ENCODE peak calls at places on chromosomes 12 and 14, in nine cellular contexts. N is SK-N-SH, J is GM23248, E is OCI-LY7, X is neural progenitor cell, P is MM.1S, A is PC-3, W is HCT116, O is hepatocyte. F is an unnamed sample.

GRCh38 chr14:104926619-104927431 is 2.1 kb downstream of the PLD4 start:
- DNase-seq in J (no peak), N (no peak), X (no peak), W (no peak), E (peak; percentile 91), A (no peak), P (peak; percentile 76), O (no peak), F (peak; percentile 20)

GRCh38 chr12:59742831-59743230 is 147.0 kb downstream of the SLC16A7 start:
- DNase-seq in O (no peak), W (no peak), X (no peak), N (no peak), E (no peak), P (no peak), J (peak; percentile 73), A (no peak), F (no peak)

GRCh38 chr12:98438826-98439225 is 76.6 kb upstream of the TMPO start:
- DNase-seq in A (no peak), X (no peak), W (no peak), E (no peak), J (peak; percentile 6), O (no peak), P (no peak), N (no peak), F (no peak)

GRCh38 chr12:3962661-3963483 is 89.7 kb upstream of the PARP11 start:
- DNase-seq in W (no peak), E (no peak), O (peak; percentile 64), J (no peak), X (no peak), A (no peak), N (no peak), P (no peak), F (no peak)

GRCh38 chr14:60317609-60318008 is 68.6 kb downstream of the PPM1A start:
- DNase-seq in J (no peak), N (no peak), E (no peak), X (peak; percentile 35), W (no peak), O (no peak), A (no peak), P (no peak), F (peak; percentile 91)

GRCh38 chr14:63432228-63432627 is 110.9 kb downstream of the PPP2R5E start:
- DNase-seq in O (no peak), N (no peak), W (no peak), J (no peak), X (no peak), A (no peak), P (no peak), E (no peak), F (no peak)

GRCh38 chr14:104094056-104094708 is 8.7 kb downstream of the ASPG start:
- DNase-seq in X (no peak), N (no peak), A (no peak), P (no peak), J (no peak), E (no peak), O (no peak), W (no peak), F (peak; percentile 36)

GRCh38 chr12:53173085-53173715 is 7.3 kb upstream of the ZNF740 start:
- DNase-seq in A (peak; percentile 68), X (no peak), E (no peak), P (no peak), O (no peak), W (no peak), J (peak; percentile 81), N (no peak), F (no peak)

GRCh38 chr14:71478542-71478941 is 453.7 kb upstream of the RGS6 start:
- DNase-seq in J (no peak), W (no peak), P (no peak), X (no peak), O (no peak), E (peak; percentile 7), N (no peak), A (no peak), F (no peak)

GRCh38 chr12:117262749-117263148 is 72.5 kb upstream of the FBXO21 start:
- DNase-seq in W (no peak), X (no peak), J (no peak), N (no peak), P (no peak), O (no peak), E (no peak), A (no peak), F (no peak)
- TF ChIP-seq EZH2phosphoT487 in W (no peak), X (no peak), J (no peak), N (no peak), P (no peak), O (no peak), E (no peak), A (no peak), F (no peak)

DNA sequence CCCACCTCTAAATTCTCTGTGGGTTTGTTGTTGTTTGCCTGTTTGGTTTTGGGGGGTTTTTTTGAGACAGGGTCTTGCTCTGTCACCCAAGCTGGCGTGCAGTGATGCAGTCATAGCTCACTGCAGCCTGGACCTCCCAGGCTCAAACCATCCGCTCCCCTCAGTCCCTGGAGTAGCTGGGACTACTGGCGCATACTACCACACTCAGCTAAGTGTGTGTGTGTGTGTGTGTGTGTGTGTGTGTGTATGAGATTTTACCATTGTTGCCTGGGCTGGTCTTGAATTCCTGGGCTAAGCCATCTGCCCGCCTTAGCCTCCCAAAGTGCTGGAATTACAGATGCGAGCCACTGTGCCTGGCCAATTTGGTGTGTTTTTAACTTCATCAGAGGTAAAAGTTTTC is 236.1 kb downstream of the SLC41A2 start:
- DNase-seq in O (no peak), J (no peak), N (no peak), P (no peak), A (no peak), W (no peak), E (no peak), X (peak; percentile 55), F (no peak)
- TF ChIP-seq EZH2phosphoT487 in O (no peak), J (no peak), N (no peak), P (no peak), A (no peak), W (no peak), E (no peak), X (no peak), F (no peak)

DNA sequence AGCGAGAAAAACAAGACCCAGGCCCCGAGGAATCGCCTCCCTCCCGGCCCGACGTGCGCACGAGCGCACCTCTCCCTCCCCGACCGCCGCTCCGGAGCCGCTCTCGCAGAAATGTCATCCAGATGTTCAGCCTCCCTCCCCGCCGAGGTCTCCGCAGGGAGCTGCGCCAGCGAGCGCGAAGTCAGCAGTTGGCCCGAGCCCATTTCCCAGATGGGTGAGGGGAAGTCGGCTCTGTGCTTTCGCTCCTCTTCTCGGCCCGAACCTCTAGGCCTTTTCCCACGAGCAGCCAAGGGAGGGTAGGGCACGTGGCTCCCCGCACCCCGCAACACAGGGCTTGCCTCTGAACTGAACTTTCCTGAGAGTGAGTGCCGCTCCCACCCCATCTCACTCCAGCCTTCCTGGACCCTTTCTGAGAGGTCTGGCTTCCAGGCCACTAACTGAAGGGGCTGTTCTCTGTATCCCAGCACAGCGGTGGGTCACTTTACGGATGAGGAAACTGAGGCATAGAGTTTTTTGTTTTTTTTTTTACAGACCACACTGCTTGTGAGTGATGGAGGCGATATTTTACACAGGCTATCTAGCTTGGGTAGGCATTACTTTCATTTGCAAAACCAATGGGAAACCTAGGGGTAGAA is 1.0 kb upstream of the TGFB3 start:
- DNase-seq in X (no peak), E (no peak), N (no peak), O (no peak), A (no peak), P (peak; percentile 33), W (no peak), J (peak; percentile 87), F (no peak)
- TF ChIP-seq EZH2phosphoT487 in X (no peak), E (no peak), N (no peak), O (no peak), A (no peak), P (no peak), W (no peak), J (no peak), F (no peak)

DNA sequence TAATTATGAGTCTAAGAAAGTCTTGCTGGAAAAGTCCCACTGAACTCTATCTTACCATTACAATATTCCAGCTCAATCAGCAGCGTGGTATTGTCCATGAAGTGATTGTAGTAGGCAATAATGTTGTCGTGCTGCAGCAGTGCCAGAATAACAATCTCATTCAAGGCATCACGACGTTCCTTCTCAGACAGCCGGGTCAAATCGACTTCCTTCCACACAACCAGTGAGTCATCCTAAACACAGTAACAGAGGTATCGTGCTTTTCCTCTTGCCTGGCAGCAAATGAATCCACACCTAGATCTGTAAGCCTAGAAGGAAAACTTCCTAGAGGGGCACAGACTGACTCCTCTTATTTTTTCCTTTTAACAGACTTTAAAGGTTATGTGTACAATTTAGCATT is 2.9 kb downstream of the NEK9 start:
- DNase-seq in N (peak; percentile 12), W (peak; percentile 46), J (peak; percentile 90), O (peak; percentile 12), A (peak; percentile 82), P (no peak), E (no peak), X (no peak), F (no peak)
- TF ChIP-seq EZH2phosphoT487 in N (no peak), W (no peak), J (no peak), O (no peak), A (no peak), P (no peak), E (no peak), X (no peak), F (no peak)

GRCh38 chr14:32336702-32337101 is 7.6 kb downstream of the AKAP6 start:
- DNase-seq in P (no peak), X (no peak), J (no peak), W (no peak), N (no peak), E (no peak), A (no peak), O (no peak), F (no peak)
- TF ChIP-seq EZH2phosphoT487 in P (no peak), X (no peak), J (no peak), W (no peak), N (no peak), E (no peak), A (no peak), O (no peak), F (no peak)

GRCh38 chr14:56491299-56492285 is 88.0 kb upstream of the TMEM260 start:
- DNase-seq in O (peak; percentile 81), P (peak; percentile 59), N (peak; percentile 39), X (peak; percentile 91), J (peak; percentile 61), W (peak; percentile 79), A (peak; percentile 87), E (peak; percentile 62), F (peak; percentile 97)
- TF ChIP-seq EZH2phosphoT487 in O (no peak), P (no peak), N (no peak), X (no peak), J (no peak), W (no peak), A (no peak), E (no peak), F (no peak)

DNA sequence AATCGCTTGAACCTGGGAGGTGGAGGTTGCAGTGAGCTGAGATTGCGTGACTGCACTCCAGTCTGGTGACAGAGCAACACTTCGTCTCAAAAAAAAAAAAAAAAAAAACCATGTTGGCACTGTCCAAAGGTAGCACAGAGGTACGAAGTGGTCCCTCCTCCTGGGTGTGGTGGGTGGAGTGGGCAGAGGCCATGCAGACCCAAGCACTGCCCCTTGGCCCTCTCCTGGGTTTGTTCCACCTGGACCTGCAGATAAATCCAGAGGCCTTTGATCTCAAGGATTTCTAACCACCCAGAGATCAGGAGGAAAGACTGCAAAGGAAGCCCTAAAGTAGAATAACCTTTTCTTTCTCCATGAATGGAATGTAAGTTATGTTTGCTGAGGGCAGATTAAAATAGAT is 8.7 kb upstream of the GALNT6 start:
- DNase-seq in X (no peak), E (no peak), N (no peak), A (no peak), W (no peak), P (no peak), O (peak; percentile 49), J (no peak), F (no peak)
- TF ChIP-seq EZH2phosphoT487 in X (no peak), E (no peak), N (no peak), A (no peak), W (no peak), P (no peak), O (no peak), J (no peak), F (no peak)

F was measured in GM23338.